ENCODE peak calls at places on chromosomes 1 and 21, in nine cellular contexts. N is cardiac muscle cell, X is hepatocyte, G is GM23338, O is AG04449, K is left lung, Q is fibroblast of the aortic adventitia, Z is heart left ventricle, B is brain microvascular endothelial cell. H is an unnamed sample.

GRCh38 chr1:218304281-218305039 is 19.4 kb downstream of the RRP15 start:
- DNase-seq in N (peak), X (no peak), G (no peak), O (no peak), K (peak), Q (peak), Z (peak), B (peak), H (no peak)

GRCh38 chr21:37193676-37194075 is 73.5 kb downstream of the VPS26C start:
- DNase-seq in N (no peak), X (no peak), G (no peak), O (no peak), K (no peak), Q (no peak), Z (no peak), B (no peak), H (no peak)

GRCh38 chr1:231702804-231703203 is 76.2 kb downstream of the DISC1 start:
- DNase-seq in N (peak), X (no peak), G (no peak), O (peak), K (no peak), Q (peak), Z (no peak), B (peak), H (no peak)

GRCh38 chr1:153122831-153123421 is 9.6 kb upstream of the SPRR2F start:
- DNase-seq in N (no peak), X (peak), G (peak), O (no peak), K (no peak), Q (no peak), Z (no peak), B (no peak), H (no peak)

GRCh38 chr21:43195131-43196021 is 26.6 kb downstream of the CRYAA start:
- DNase-seq in N (peak), X (peak), G (no peak), O (no peak), K (no peak), Q (no peak), Z (peak), B (peak), H (no peak)

GRCh38 chr1:30413606-30414005 is 309.8 kb downstream of the MATN1 start:
- DNase-seq in N (no peak), X (no peak), G (no peak), O (no peak), K (no peak), Q (no peak), Z (no peak), B (no peak), H (no peak)

GRCh38 chr21:26077523-26077922 is 93.0 kb downstream of the APP start:
- DNase-seq in N (peak), X (peak), G (no peak), O (no peak), K (no peak), Q (no peak), Z (no peak), B (no peak), H (no peak)

GRCh38 chr1:12031039-12031980 is 12.0 kb downstream of the MIIP start:
- DNase-seq in N (peak), X (no peak), G (peak), O (no peak), K (no peak), Q (peak), Z (peak), B (peak), H (peak)

GRCh38 chr1:22941257-22941656 is 31.4 kb downstream of the LACTBL1 start:
- DNase-seq in N (no peak), X (no peak), G (no peak), O (no peak), K (no peak), Q (no peak), Z (no peak), B (no peak), H (no peak)

GRCh38 chr1:44296067-44296466 is 59.0 kb downstream of the ERI3 start:
- DNase-seq in N (no peak), X (no peak), G (no peak), O (no peak), K (no peak), Q (no peak), Z (no peak), B (no peak), H (no peak)

GRCh38 chr1:44292641-44293040 is 62.4 kb downstream of the ERI3 start:
- DNase-seq in N (no peak), X (no peak), G (no peak), O (no peak), K (no peak), Q (no peak), Z (no peak), B (no peak), H (no peak)

GRCh38 chr1:44293761-44294315 is 61.2 kb downstream of the ERI3 start:
- DNase-seq in N (no peak), X (no peak), G (no peak), O (no peak), K (no peak), Q (no peak), Z (peak), B (no peak), H (no peak)

GRCh38 chr1:44296794-44297193 is 58.3 kb downstream of the ERI3 start:
- DNase-seq in N (no peak), X (no peak), G (no peak), O (no peak), K (no peak), Q (no peak), Z (no peak), B (no peak), H (no peak)

GRCh38 chr1:44294588-44295007 is 60.5 kb downstream of the ERI3 start:
- DNase-seq in N (peak), X (peak), G (peak), O (peak), K (no peak), Q (peak), Z (peak), B (peak), H (no peak)
- TF ChIP-seq CTCF in N (peak), X (peak), G (peak), O (peak), K (peak), Q (peak), Z (peak), B (peak), H (no peak)

GRCh38 chr1:31628931-31629582 is 11.6 kb downstream of the HCRTR1 start:
- DNase-seq in N (no peak), X (no peak), G (no peak), O (no peak), K (no peak), Q (no peak), Z (no peak), B (no peak), H (no peak)

GRCh38 chr1:31637915-31638673 is 6.6 kb downstream of the PEF1 start:
- DNase-seq in N (no peak), X (no peak), G (no peak), O (no peak), K (no peak), Q (peak), Z (no peak), B (no peak), H (no peak)

GRCh38 chr1:31632649-31633048 is 12.0 kb downstream of the PEF1 start:
- DNase-seq in N (no peak), X (no peak), G (no peak), O (no peak), K (no peak), Q (no peak), Z (no peak), B (no peak), H (no peak)

GRCh38 chr1:31627930-31628421 is 10.5 kb downstream of the HCRTR1 start:
- DNase-seq in N (peak), X (no peak), G (no peak), O (no peak), K (peak), Q (peak), Z (peak), B (no peak), H (peak)

GRCh38 chr1:31633117-31633516 is 11.6 kb downstream of the PEF1 start:
- DNase-seq in N (peak), X (peak), G (peak), O (no peak), K (no peak), Q (peak), Z (no peak), B (peak), H (no peak)
- TF ChIP-seq CTCF in N (peak), X (peak), G (peak), O (peak), K (peak), Q (peak), Z (peak), B (peak), H (peak)

DNA sequence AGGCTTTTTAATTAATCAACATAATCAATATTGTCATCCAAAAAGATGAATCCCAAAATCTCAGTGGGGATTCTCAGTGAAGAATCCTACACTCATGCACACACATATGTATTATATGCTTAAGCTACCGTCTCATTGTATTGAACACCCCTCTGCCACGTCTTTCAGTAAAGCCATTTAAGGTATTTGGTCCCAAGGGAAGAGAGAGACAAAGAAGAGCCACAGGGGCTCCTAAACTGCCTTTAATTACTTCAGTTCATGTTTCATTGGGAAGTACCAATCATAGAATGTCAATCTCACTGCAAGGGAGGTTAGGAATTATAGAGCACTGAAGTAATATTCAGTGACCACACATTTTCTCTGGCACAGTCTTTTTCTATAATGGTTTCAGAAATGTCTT is 388.6 kb upstream of the NEGR1 start:
- DNase-seq in N (no peak), X (no peak), G (peak), O (no peak), K (no peak), Q (no peak), Z (no peak), B (no peak), H (no peak)
- TF ChIP-seq CTCF in N (no peak), X (no peak), G (no peak), O (no peak), K (no peak), Q (no peak), Z (no peak), B (no peak), H (no peak)

DNA sequence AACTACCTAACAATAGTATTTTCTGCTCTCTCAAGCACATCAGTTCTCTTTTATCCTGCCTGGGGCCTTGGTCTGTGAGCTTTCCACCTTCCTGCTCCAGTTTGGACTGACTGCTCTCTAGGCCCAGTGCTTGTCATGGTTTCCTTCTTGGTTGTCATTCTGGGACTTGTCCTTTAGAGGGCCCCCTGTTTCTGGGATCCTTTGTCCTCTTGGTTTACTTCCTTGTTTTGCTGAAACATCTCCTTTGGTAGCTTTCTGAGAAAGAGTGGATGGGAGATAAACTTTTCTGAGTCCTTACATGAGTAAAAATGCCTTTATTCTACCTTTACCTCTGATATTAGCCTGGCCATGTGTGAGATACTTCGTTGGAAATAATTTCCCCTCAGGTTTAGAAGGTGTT is 4.7 kb downstream of the SLC1A7 start:
- DNase-seq in N (no peak), X (no peak), G (peak), O (no peak), K (no peak), Q (no peak), Z (no peak), B (no peak), H (no peak)
- TF ChIP-seq CTCF in N (no peak), X (no peak), G (peak), O (no peak), K (no peak), Q (no peak), Z (no peak), B (peak), H (no peak)

DNA sequence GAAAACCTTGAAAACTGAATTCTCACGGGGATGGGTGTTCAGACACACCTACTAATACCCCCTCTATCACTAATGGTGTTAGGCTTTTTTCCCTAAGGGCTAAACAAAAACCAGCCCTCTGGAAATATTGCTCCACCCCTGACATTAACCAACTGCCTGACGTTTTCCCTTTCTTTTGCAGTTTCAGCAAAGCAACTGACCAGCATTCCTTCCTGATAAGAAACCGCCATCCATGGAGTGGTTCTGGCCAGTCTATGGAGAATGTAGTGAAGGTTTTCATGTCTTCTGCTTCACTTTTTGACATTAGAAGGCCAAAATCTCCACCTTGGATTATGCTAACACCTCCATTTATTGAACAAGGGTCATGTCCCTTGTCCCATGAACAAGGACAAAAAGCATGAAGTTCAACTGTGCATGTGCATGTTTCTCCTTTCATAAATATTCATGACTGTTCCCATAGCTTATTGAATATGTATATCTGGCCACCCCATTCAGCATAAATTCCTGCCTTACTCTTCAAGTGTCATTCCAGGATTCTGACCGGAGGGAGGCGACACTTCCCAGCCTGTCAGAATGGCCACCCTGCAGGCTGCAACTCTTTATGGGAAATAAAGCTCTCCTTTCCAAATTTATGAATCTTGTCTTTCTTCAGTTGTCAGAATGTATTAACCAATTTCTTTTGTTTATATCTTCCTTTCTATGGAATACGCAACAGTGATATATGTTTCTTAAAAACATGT is 314.3 kb downstream of the HHIPL2 start:
- DNase-seq in N (peak), X (peak), G (no peak), O (no peak), K (no peak), Q (peak), Z (no peak), B (no peak), H (no peak)
- TF ChIP-seq CTCF in N (no peak), X (no peak), G (peak), O (no peak), K (no peak), Q (no peak), Z (no peak), B (no peak), H (no peak)

DNA sequence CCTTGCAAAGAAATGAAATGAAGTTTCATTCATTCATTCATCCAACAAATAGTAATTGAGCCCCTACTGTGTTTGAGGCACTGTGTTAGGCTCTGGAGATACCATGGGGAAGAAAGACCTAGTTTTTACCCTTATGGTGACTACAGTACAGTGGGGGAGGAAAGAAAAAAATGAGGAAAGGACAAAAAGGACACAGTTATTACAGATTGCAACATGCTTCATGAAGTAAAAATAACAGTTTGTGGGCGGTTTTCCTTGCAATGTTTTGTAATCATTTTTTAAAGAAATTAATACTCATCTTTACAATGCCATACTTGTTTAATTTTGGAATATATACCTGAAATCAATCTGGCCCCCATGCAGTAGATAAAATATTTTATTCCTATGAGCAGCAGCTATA is 120.3 kb downstream of the TM2D1 start:
- DNase-seq in N (no peak), X (no peak), G (no peak), O (no peak), K (no peak), Q (no peak), Z (no peak), B (no peak), H (no peak)
- TF ChIP-seq CTCF in N (no peak), X (no peak), G (no peak), O (no peak), K (no peak), Q (no peak), Z (no peak), B (no peak), H (no peak)